ENCODE peak calls at places on chromosomes 2 and 18, in eight cellular contexts. U is GM12864, K is GM23338, E is nephron progenitor cell, I is NCI-H82, Y is EL, C is SW480, Q is NCI-H69. D is an unnamed sample.

GRCh38 chr18:39834636-39835035 is 2120.4 kb upstream of the PIK3C3 start:
- DNase-seq in Y (no peak), K (no peak), E (no peak), C (no peak), U (no peak), I (no peak), Q (no peak), D (no peak)

GRCh38 chr2:40851661-40852060 is 399.8 kb upstream of the SLC8A1 start:
- DNase-seq in E (no peak), K (no peak), Y (no peak), C (no peak), U (no peak), Q (no peak), I (no peak), D (no peak)

GRCh38 chr2:101190753-101191516 is 39.8 kb upstream of the TBC1D8 start:
- DNase-seq in C (no peak), I (peak), E (no peak), Y (no peak), Q (peak), U (no peak), K (no peak), D (peak)

GRCh38 chr2:176892818-176893217 is 319.8 kb upstream of the HNRNPA3 start:
- DNase-seq in K (no peak), U (no peak), C (no peak), Q (peak), Y (no peak), E (no peak), I (no peak), D (no peak)

GRCh38 chr2:215531284-215531683 is 95.4 kb upstream of the FN1 start:
- DNase-seq in C (no peak), Q (no peak), Y (peak), I (no peak), E (no peak), U (no peak), K (no peak), D (no peak)

GRCh38 chr2:181438298-181438697 is 18.9 kb upstream of the ITGA4 start:
- DNase-seq in Y (no peak), E (no peak), K (peak), C (no peak), Q (peak), U (no peak), I (peak), D (peak)

GRCh38 chr2:215171151-215171550 is 32.7 kb upstream of the ABCA12 start:
- DNase-seq in I (no peak), E (no peak), C (peak), Q (no peak), U (no peak), Y (peak), K (no peak), D (no peak)

GRCh38 chr2:234983011-234983726 is 31.4 kb downstream of the SH3BP4 start:
- DNase-seq in U (no peak), Y (no peak), K (no peak), I (no peak), C (no peak), Q (peak), E (no peak), D (no peak)

GRCh38 chr2:189937691-189938090 is 124.8 kb downstream of the MSTN start:
- DNase-seq in K (no peak), U (no peak), Q (no peak), C (no peak), I (no peak), Y (no peak), E (no peak), D (no peak)

D was measured in left kidney.